ENCODE peak calls at places on chromosomes 12 and 14, in six cellular contexts. W is heart left ventricle; I is aorta; L is stimulated activated naive CD8-positive, alpha-beta T cell treated with anti-CD3 and anti-CD28 coated beads, Interleukin-15, amount 100 ng/mL, for 72 hours; Y is activated naive CD8-positive, alpha-beta T cell treated with anti-CD3 and anti-CD28 coated beads, Interleukin-2, amount 10 ng/mL, durations not matched to agents 7 days and 5 days; F is lower lobe of right lung. K is an unnamed sample.

GRCh38 chr14:89430271-89430620 is 13.2 kb upstream of the FOXN3 start:
- ATAC-seq in L (no peak), I (no peak), F (peak), Y (peak), W (no peak), K (no peak)

GRCh38 chr14:24848427-24848826 is 201.5 kb downstream of the STXBP6 start:
- ATAC-seq in W (no peak), F (no peak), Y (no peak), I (no peak), L (no peak), K (no peak)

GRCh38 chr12:14418526-14418925 is 53.0 kb downstream of the ATF7IP start:
- ATAC-seq in I (no peak), W (peak), Y (peak), F (peak), L (peak), K (peak)

GRCh38 chr14:67137744-67138371 is 51.4 kb upstream of the GARIN2 start:
- ATAC-seq in L (no peak), Y (no peak), F (no peak), W (no peak), I (no peak), K (no peak)

GRCh38 chr12:20350495-20350894 is 17.8 kb upstream of the PDE3A start:
- ATAC-seq in I (peak), L (no peak), Y (no peak), F (no peak), W (no peak), K (no peak)

GRCh38 chr12:27541031-27541719 is 17.2 kb downstream of the PPFIBP1 start:
- ATAC-seq in I (no peak), W (peak), Y (no peak), L (no peak), F (peak), K (peak)

GRCh38 chr12:80679346-80680131 is 27.9 kb upstream of the MYF6 start:
- ATAC-seq in Y (no peak), I (no peak), W (no peak), L (no peak), F (no peak), K (no peak)

GRCh38 chr14:97021001-97021400 is 223.8 kb downstream of the VRK1 start:
- ATAC-seq in L (no peak), I (no peak), Y (peak), F (no peak), W (no peak), K (no peak)

GRCh38 chr12:27781680-27782079 is 1.6 kb upstream of the MANSC4 start:
- ATAC-seq in W (no peak), L (no peak), Y (no peak), F (no peak), I (no peak), K (no peak)

GRCh38 chr12:121568971-121569808 is 11.6 kb downstream of the KDM2B start:
- ATAC-seq in L (no peak), Y (no peak), I (peak), F (peak), W (peak), K (no peak)

GRCh38 chr14:87121716-87122115 is 871.3 kb downstream of the GALC start:
- ATAC-seq in F (no peak), W (no peak), L (no peak), Y (no peak), I (no peak), K (no peak)

GRCh38 chr12:14576896-14577295 is 9.2 kb upstream of the PLBD1 start:
- ATAC-seq in L (peak), F (no peak), Y (no peak), W (no peak), I (no peak), K (no peak)

GRCh38 chr14:34187061-34187460 is 236.2 kb upstream of the EGLN3 start:
- ATAC-seq in I (no peak), L (no peak), F (no peak), W (no peak), Y (no peak), K (no peak)

GRCh38 chr12:95506707-95507523 is 33.0 kb downstream of the METAP2 start:
- ATAC-seq in F (peak), W (no peak), L (no peak), Y (no peak), I (no peak), K (no peak)

GRCh38 chr12:64461634-64462414 is 9.9 kb downstream of the TBK1 start:
- ATAC-seq in I (no peak), F (peak), W (no peak), Y (no peak), L (no peak), K (peak)

GRCh38 chr12:24901975-24902461 is 46.9 kb downstream of the BCAT1 start:
- ATAC-seq in F (peak), L (peak), I (no peak), Y (peak), W (no peak), K (no peak)

GRCh38 chr14:51789631-51790030 is 70.8 kb upstream of the GNG2 start:
- ATAC-seq in F (peak), W (peak), Y (no peak), L (no peak), I (no peak), K (peak)

GRCh38 chr12:99552022-99552421 is 95.5 kb upstream of the GARIN6 start:
- ATAC-seq in W (no peak), F (no peak), L (no peak), I (no peak), Y (no peak), K (no peak)

GRCh38 chr12:14327717-14328116 is 37.8 kb upstream of the ATF7IP start:
- ATAC-seq in W (no peak), F (peak), L (no peak), I (no peak), Y (no peak), K (peak)

GRCh38 chr12:110253176-110253575 is 27.9 kb upstream of the ATP2A2 start:
- ATAC-seq in F (peak), W (peak), L (no peak), I (peak), Y (no peak), K (no peak)